ENCODE peak calls at places on chromosomes 13 and 19, in four cellular contexts. A is activated T-helper 2 cell treated with anti-CD3 and anti-CD28 coated beads, Interferon-gamma antibody, Interleukin-2, Interleukin-4, amounts not matched to agents 10 μg/mL and 5 μg/mL and 100 μg/mL, durations not matched to agents 14 hours and 24 hours and 36 hours; N is MCF 10A; B is IMR-90. X is an unnamed sample.

GRCh38 chr13:20559659-20560356 is 7.1 kb upstream of the IFT88 start:
- DNase-seq in A (no peak), N (no peak), B (no peak), X (no peak)

GRCh38 chr19:47374876-47375693 is 26.0 kb downstream of the DHX34 start:
- DNase-seq in A (no peak), N (no peak), B (no peak), X (no peak)

GRCh38 chr19:54428323-54429175 is 13.3 kb downstream of the TTYH1 start:
- DNase-seq in A (no peak), N (no peak), B (no peak), X (no peak)

GRCh38 chr19:49333426-49334288 is 1.5 kb upstream of the CD37 start:
- DNase-seq in A (peak), N (peak), B (peak), X (peak)

GRCh38 chr13:46478641-46479040 is 74.3 kb upstream of the LRCH1 start:
- DNase-seq in A (no peak), N (no peak), B (no peak), X (no peak)

GRCh38 chr19:49362048-49362925 is at the start of gene TEAD2:
- DNase-seq in A (no peak), N (peak), B (peak), X (peak)

GRCh38 chr19:37342753-37343152 is 28.1 kb upstream of the ZNF527 start:
- DNase-seq in A (no peak), N (no peak), B (no peak), X (no peak)

GRCh38 chr19:29672319-29672932 is 7.2 kb downstream of the PLEKHF1 start:
- DNase-seq in A (no peak), N (no peak), B (no peak), X (no peak)

GRCh38 chr13:72194531-72194930 is 327.5 kb upstream of the DACH1 start:
- DNase-seq in A (no peak), N (no peak), B (no peak), X (no peak)

GRCh38 chr13:26965976-26966375 is 205.4 kb upstream of the GPR12 start:
- DNase-seq in A (no peak), N (no peak), B (peak), X (no peak)

GRCh38 chr13:94345374-94346195 is 133.9 kb downstream of the DCT start:
- DNase-seq in A (no peak), N (peak), B (peak), X (no peak)

GRCh38 chr13:33379597-33379996 is 94.0 kb upstream of the STARD13 start:
- DNase-seq in A (no peak), N (no peak), B (no peak), X (no peak)

GRCh38 chr19:793775-794174 is 3.5 kb upstream of the PTBP1 start:
- DNase-seq in A (no peak), N (no peak), B (no peak), X (no peak)

GRCh38 chr13:106753241-106753640 is 185.3 kb upstream of the ARGLU1 start:
- DNase-seq in A (no peak), N (no peak), B (no peak), X (no peak)

GRCh38 chr19:50416034-50416814 is 2.5 kb upstream of the SPIB start:
- DNase-seq in A (no peak), N (no peak), B (no peak), X (no peak)